ENCODE peak calls at places on chromosomes 4 and X, in four cellular contexts. T is progenitor cell of endocrine pancreas, J is fibroblast of lung, N is IMR-90. B is an unnamed sample.

GRCh38 chrX:109856974-109857373 is 123.9 kb upstream of the ACSL4 start:
- DNase-seq in T (no peak), N (peak), J (peak), B (no peak)

GRCh38 chrX:19563746-19564145 is 48.4 kb upstream of the MAP3K15 start:
- DNase-seq in N (no peak), J (no peak), T (no peak), B (no peak)

GRCh38 chrX:138034136-138034535 is 468.2 kb downstream of the ZIC3 start:
- DNase-seq in T (no peak), J (no peak), N (no peak), B (no peak)

GRCh38 chrX:40298569-40298968 is 200.8 kb upstream of the BCOR start:
- DNase-seq in J (no peak), T (no peak), N (no peak), B (no peak)

GRCh38 chr4:119682080-119682479 is 53.5 kb upstream of the PDE5A start:
- DNase-seq in J (no peak), N (peak), T (no peak), B (no peak)

GRCh38 chr4:103201724-103202123 is 3.6 kb upstream of the CENPE start:
- DNase-seq in T (no peak), J (no peak), N (no peak), B (no peak)

GRCh38 chr4:132982151-132982550 is 166.9 kb upstream of the PCDH10 start:
- DNase-seq in T (no peak), N (no peak), J (no peak), B (no peak)

GRCh38 chr4:47074836-47075235 is 43.5 kb downstream of the GABRB1 start:
- DNase-seq in N (peak), T (no peak), J (peak), B (no peak)

GRCh38 chr4:155392486-155393184 is 15.9 kb upstream of the MAP9 start:
- DNase-seq in T (no peak), J (peak), N (peak), B (no peak)

GRCh38 chr4:18366762-18367358 is 345.3 kb upstream of the LCORL start:
- DNase-seq in J (peak), N (peak), T (no peak), B (no peak)

GRCh38 chrX:13805241-13805640 is 11.7 kb downstream of the GPM6B start:
- DNase-seq in N (no peak), J (no peak), T (no peak), B (no peak)

GRCh38 chrX:109362101-109362500 is 119.8 kb downstream of the GUCY2F start:
- DNase-seq in J (no peak), T (no peak), N (no peak), B (no peak)

GRCh38 chr4:104064650-104065577 is 345.1 kb upstream of the TACR3 start:
- DNase-seq in T (peak), J (peak), N (no peak), B (peak)

GRCh38 chrX:120242807-120243206 is 7.8 kb upstream of the ZBTB33 start:
- DNase-seq in J (no peak), T (no peak), N (no peak), B (no peak)

GRCh38 chrX:19535481-19535880 is 20.2 kb upstream of the MAP3K15 start:
- DNase-seq in J (peak), T (no peak), N (peak), B (no peak)

GRCh38 chr4:139167774-139168444 is 9.1 kb downstream of the ELF2 start:
- DNase-seq in N (peak), J (peak), T (no peak), B (no peak)

GRCh38 chr4:174281182-174281737 is 2.2 kb downstream of the FBXO8 start:
- DNase-seq in T (no peak), N (no peak), J (no peak), B (no peak)

GRCh38 chr4:46931981-46932380 is 22.9 kb upstream of the COX7B2 start:
- DNase-seq in J (peak), T (no peak), N (peak), B (peak)

GRCh38 chr4:153731239-153731638 is 28.6 kb downstream of the RNF175 start:
- DNase-seq in T (no peak), J (peak), N (peak), B (no peak)

DNA sequence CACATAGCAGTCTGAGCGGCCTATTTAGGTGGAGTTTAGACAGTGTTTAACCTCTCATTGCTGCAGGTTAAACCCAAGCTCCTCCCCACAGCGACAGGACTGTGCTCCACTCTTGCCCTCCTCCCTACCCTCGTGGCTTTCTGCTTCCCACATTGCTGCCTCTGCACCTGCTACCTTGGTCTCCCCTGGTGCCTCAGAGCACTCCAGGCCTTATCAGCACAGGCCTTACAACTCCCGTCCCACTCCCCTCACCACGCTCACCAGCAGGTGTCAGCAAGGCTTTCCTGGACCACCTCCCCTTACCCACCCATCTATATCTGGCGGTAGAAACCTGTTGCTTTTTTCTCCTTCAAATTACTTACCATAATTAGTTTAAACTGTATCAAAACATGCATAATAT is 18.6 kb downstream of the HELT start:
- DNase-seq in J (no peak), T (no peak), N (no peak), B (no peak)
- TF ChIP-seq CTCF in J (no peak), T (peak), N (no peak), B (no peak)

GRCh38 chrX:155819525-155819924 is 61.6 kb upstream of the VAMP7 start:
- DNase-seq in J (peak), N (no peak), T (no peak), B (no peak)

DNA sequence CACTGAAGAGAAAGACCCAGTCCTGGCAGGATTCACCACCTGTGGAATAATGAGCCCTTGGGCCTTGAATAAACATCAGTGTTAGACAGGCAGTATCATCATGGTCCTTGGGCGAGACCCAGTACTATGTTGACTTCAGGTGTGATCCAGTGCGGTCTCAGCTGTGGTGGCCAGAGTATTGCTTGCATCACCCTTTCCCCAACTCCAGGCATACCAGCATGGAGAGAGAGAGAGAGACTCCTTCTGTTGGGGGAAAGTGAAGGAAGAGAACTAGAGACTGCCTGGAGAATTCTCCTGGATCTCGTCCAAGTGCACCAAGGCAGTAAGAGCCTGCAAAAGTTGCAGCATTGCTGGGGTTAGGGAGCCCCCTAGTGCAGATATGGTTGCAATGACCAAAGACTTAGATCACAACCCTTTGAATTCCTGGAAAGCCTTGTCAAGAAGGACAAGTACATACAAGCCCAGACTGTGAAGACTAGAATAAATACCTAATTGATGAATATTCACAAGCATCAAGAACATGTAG is 61.1 kb upstream of the VAMP7 start:
- DNase-seq in J (peak), N (peak), T (peak), B (peak)
- TF ChIP-seq CTCF in J (peak), N (peak), T (peak), B (peak)

GRCh38 chr4:165874072-165874798 is 1.2 kb downstream of the TLL1 start:
- DNase-seq in N (no peak), T (no peak), J (no peak), B (peak)
- TF ChIP-seq CTCF in N (no peak), T (no peak), J (no peak), B (no peak)

GRCh38 chr4:7381221-7381889 is 53.4 kb downstream of the PSAPL1 start:
- DNase-seq in J (no peak), T (no peak), N (no peak), B (no peak)
- TF ChIP-seq CTCF in J (no peak), T (no peak), N (no peak), B (no peak)